ENCODE peak calls at places on chromosomes 5 and 9, in four cellular contexts. N, Y, M and D are unnamed samples.

GRCh38 chr9:214488-215448 is at the start of gene DOCK8:
- DNase-seq in N (peak), Y (peak), M (no peak), D (peak)

GRCh38 chr9:125632321-125633115 is 74.5 kb downstream of the MAPKAP1 start:
- DNase-seq in M (peak), Y (no peak), N (no peak), D (peak)

GRCh38 chr9:114546851-114547250 is 40.7 kb upstream of the ATP6V1G1 start:
- DNase-seq in M (no peak), Y (no peak), N (no peak), D (no peak)

GRCh38 chr5:54480296-54480695 is 24.8 kb downstream of the HSPB3 start:
- DNase-seq in Y (no peak), N (no peak), M (no peak), D (no peak)

GRCh38 chr9:69265891-69266290 is 59.1 kb upstream of the ENTREP1 start:
- DNase-seq in M (no peak), Y (no peak), N (no peak), D (no peak)

GRCh38 chr5:171444582-171444981 is 25.1 kb downstream of the FGF18 start:
- DNase-seq in Y (no peak), N (no peak), M (no peak), D (no peak)

GRCh38 chr5:125446986-125447385 is 700.5 kb upstream of the ZNF608 start:
- DNase-seq in Y (peak), N (no peak), M (no peak), D (no peak)

GRCh38 chr9:117413346-117414219 is 1.3 kb downstream of the ASTN2 start:
- DNase-seq in Y (no peak), N (no peak), M (no peak), D (no peak)

GRCh38 chr9:93683331-93684134 is 107.1 kb downstream of the PHF2 start:
- DNase-seq in N (no peak), M (no peak), Y (no peak), D (no peak)

GRCh38 chr5:135446615-135447014 is 533 bp downstream of the DCANP1 start:
- DNase-seq in M (no peak), N (no peak), Y (no peak), D (no peak)

GRCh38 chr9:2389404-2389803 is 232.2 kb upstream of the VLDLR start:
- DNase-seq in N (no peak), M (no peak), Y (no peak), D (no peak)

GRCh38 chr5:74648835-74649286 is 8.3 kb upstream of the ENC1 start:
- DNase-seq in Y (peak), N (peak), M (no peak), D (peak)

GRCh38 chr5:1509346-1510085 is 14.2 kb downstream of the LPCAT1 start:
- DNase-seq in Y (no peak), M (no peak), N (no peak), D (no peak)

GRCh38 chr9:34176089-34176488 is 2.8 kb upstream of the UBAP1 start:
- DNase-seq in M (no peak), N (no peak), Y (no peak), D (no peak)

GRCh38 chr9:34178698-34179527 is at the start of gene UBAP1:
- DNase-seq in Y (peak), M (peak), N (peak), D (peak)

GRCh38 chr9:34177906-34178697 is 741 bp upstream of the UBAP1 start:
- DNase-seq in Y (no peak), M (no peak), N (no peak), D (no peak)

DNA sequence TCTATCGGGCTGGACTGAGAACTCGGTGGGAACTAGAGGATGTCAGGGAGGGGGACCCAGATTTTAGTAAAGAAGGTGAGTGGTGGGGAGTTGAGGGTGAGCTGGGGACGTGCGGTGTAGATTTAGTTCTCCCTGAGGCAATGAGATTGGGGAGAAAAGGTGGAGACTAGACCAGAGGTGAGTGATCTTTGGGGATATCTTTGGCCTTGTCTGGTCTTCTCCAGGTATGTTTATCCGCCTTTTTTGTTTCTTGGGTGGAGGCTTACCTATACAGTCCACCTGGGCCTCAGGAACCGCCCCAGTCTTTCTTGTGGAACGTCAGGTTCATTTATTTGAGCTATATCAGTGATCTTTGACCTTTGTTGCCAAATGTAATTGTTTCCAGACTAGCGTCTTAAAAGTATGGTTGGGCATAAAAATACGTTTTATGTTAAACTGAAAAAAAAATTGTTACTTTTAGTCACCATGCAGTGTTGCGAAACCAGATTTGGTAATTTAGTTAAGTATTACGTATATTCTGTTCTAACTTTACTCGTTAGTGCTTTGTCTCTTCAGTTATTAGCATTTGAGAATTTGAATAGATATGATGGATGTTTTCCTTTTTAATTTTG is 790 bp downstream of the UBAP1 start:
- DNase-seq in N (no peak), Y (peak), M (no peak), D (no peak)
- TF ChIP-seq POLR2AphosphoS2 in N (no peak), Y (no peak), M (no peak), D (no peak)

GRCh38 chr5:93165559-93165958 is 415.5 kb downstream of the NR2F1-AS1 start:
- DNase-seq in M (no peak), N (no peak), Y (no peak), D (no peak)
- TF ChIP-seq POLR2AphosphoS2 in M (no peak), N (no peak), Y (no peak), D (no peak)

GRCh38 chr5:176943816-176944215 is 44.7 kb upstream of the HK3 start:
- DNase-seq in Y (no peak), N (no peak), M (no peak), D (no peak)
- TF ChIP-seq POLR2AphosphoS2 in Y (no peak), N (no peak), M (no peak), D (no peak)

GRCh38 chr9:127972316-127972871 is 8.4 kb downstream of the EEIG1 start:
- DNase-seq in Y (no peak), N (no peak), M (no peak), D (no peak)
- TF ChIP-seq POLR2AphosphoS2 in Y (no peak), N (no peak), M (no peak), D (no peak)